ENCODE peak calls at places on chromosomes 4 and X, in nine cellular contexts. Z, S, U, O, G, I, X, D and Y are unnamed samples.

GRCh38 chr4:152385551-152385950 is 150.3 kb downstream of the FBXW7 start:
- DNase-seq in Z (no peak), S (no peak), U (no peak), O (peak), G (no peak), I (no peak), X (no peak), D (no peak), Y (no peak)

GRCh38 chr4:85153221-85153620 is 186.7 kb upstream of the WDFY3 start:
- DNase-seq in Z (no peak), S (no peak), U (no peak), O (no peak), G (no peak), I (no peak), X (no peak), D (no peak), Y (no peak)

GRCh38 chr4:140724780-140725179 is 31.4 kb downstream of the TBC1D9 start:
- DNase-seq in Z (no peak), S (no peak), U (no peak), O (no peak), G (no peak), I (no peak), X (no peak), D (no peak), Y (no peak)

GRCh38 chr4:126995235-126995634 is 637.5 kb upstream of the INTU start:
- DNase-seq in Z (no peak), S (no peak), U (no peak), O (no peak), G (no peak), I (no peak), X (no peak), D (no peak), Y (no peak)

GRCh38 chr4:25535278-25535677 is 120.4 kb upstream of the SLC34A2 start:
- DNase-seq in Z (no peak), S (no peak), U (no peak), O (no peak), G (no peak), I (no peak), X (no peak), D (no peak), Y (no peak)

GRCh38 chrX:17846045-17846444 is 15.1 kb downstream of the RAI2 start:
- DNase-seq in Z (no peak), S (no peak), U (no peak), O (no peak), G (no peak), I (no peak), X (no peak), D (no peak), Y (peak)

GRCh38 chr4:108917255-108917654 is 154.4 kb upstream of the ETNPPL start:
- DNase-seq in Z (no peak), S (no peak), U (no peak), O (no peak), G (no peak), I (no peak), X (no peak), D (no peak), Y (no peak)

GRCh38 chr4:74279716-74280115 is 28.6 kb upstream of the EPGN start:
- DNase-seq in Z (no peak), S (no peak), U (no peak), O (no peak), G (no peak), I (no peak), X (no peak), D (no peak), Y (no peak)

GRCh38 chrX:20265726-20266681 is 705 bp downstream of the RPS6KA3 start:
- DNase-seq in Z (peak), S (peak), U (peak), O (no peak), G (no peak), I (peak), X (peak), D (no peak), Y (peak)

GRCh38 chr4:146342600-146343192 is 128.4 kb downstream of the REELD1 start:
- DNase-seq in Z (no peak), S (no peak), U (peak), O (peak), G (peak), I (peak), X (no peak), D (no peak), Y (no peak)

GRCh38 chrX:122219226-122219625 is 964.9 kb upstream of the GRIA3 start:
- DNase-seq in Z (no peak), S (no peak), U (no peak), O (no peak), G (no peak), I (no peak), X (no peak), D (no peak), Y (peak)

GRCh38 chr4:75634281-75634680 is 4.0 kb upstream of the CDKL2 start:
- DNase-seq in Z (peak), S (no peak), U (no peak), O (peak), G (peak), I (no peak), X (no peak), D (no peak), Y (peak)

DNA sequence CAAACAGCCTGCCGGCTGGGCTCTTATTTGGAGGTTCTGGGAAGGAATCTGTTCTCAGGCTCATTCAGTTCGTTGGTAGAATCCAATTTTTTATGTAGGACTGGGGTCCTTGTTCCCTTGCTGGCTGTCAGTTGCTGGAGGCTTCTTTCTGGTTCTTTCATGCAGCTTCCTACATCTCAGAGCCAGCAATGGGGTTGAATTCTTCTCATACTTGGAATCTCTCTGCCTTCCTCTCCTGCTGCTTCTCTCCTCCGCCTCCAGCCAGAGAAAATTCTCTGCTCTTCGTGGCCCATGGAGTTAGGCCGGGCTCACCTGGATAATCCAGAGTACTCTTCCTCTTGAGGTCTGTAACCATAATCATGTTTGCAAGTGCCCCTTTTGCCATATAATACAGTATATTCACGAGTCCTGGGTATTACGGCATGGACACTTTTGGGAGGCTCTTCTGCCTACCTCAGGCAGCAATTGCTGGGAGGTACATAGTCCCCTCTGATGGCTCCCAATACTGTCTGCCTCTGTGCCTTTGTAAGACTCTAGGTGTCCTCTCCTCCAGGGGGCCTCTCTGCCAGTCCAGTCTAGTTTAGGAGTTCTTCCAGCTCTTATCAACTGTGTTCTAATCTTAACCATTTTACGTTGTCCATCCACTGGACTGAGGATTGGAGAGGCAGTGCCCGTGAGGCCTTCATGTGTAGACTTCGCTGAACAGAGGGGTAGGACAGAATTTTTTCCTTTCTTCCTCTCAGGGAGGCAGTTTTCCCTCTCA is 2.2 kb downstream of the TRMT44 start:
- DNase-seq in Z (no peak), S (no peak), U (no peak), O (no peak), G (no peak), I (no peak), X (no peak), D (no peak), Y (no peak)
- H3K4me3 ChIP-seq in Z (no peak), S (peak), U (no peak), O (no peak), G (no peak), I (no peak), X (no peak), D (no peak), Y (peak)

GRCh38 chr4:145178740-145179139 is 1.6 kb downstream of the OTUD4 start:
- DNase-seq in Z (no peak), S (no peak), U (peak), O (no peak), G (peak), I (no peak), X (no peak), D (no peak), Y (peak)

GRCh38 chr4:145181091-145181501 is 707 bp upstream of the OTUD4 start:
- DNase-seq in Z (no peak), S (no peak), U (no peak), O (no peak), G (no peak), I (no peak), X (no peak), D (no peak), Y (no peak)

GRCh38 chr4:145180298-145181090 is at the start of gene OTUD4:
- DNase-seq in Z (peak), S (peak), U (peak), O (peak), G (peak), I (peak), X (peak), D (peak), Y (peak)

GRCh38 chr4:145177906-145178538 is 2.4 kb downstream of the OTUD4 start:
- DNase-seq in Z (no peak), S (no peak), U (peak), O (peak), G (peak), I (no peak), X (no peak), D (no peak), Y (peak)

DNA sequence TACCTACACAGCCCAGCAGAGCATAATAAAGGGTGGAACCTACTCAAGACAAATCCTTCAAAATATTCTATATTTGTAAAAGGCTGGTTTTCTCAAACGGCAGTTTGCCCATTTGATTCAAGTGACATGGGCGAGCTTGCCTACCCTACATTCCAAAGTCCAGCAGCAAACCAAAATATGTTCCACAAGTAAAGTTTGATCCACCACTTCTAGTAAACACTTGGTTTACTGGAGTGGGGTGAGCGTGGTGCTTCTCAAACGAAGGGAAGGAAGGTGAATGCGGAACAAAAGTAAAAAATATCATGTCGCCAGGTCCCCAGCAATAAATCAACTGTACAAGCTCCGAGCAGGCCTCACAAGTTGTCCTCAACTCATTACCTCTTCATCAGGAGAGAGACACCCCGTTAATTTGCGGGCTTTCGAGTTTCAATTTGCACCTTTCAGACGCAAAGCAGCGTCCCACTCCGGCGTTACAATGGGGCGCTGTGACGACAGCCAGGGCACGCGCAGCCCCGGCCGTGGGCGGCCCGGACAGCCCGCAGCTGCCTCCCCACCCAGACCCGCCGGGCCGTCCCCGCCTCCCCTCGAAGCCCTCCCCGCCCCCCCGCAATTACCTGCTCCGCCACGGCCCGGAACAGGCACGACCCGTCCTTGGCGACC is 1.1 kb downstream of the OTUD4 start:
- DNase-seq in Z (peak), S (peak), U (peak), O (peak), G (peak), I (peak), X (peak), D (no peak), Y (peak)
- H3K4me3 ChIP-seq in Z (peak), S (peak), U (peak), O (peak), G (peak), I (peak), X (peak), D (peak), Y (peak)

GRCh38 chr4:69831270-69831627 is 28.7 kb downstream of the SULT1E1 start:
- DNase-seq in Z (no peak), S (no peak), U (no peak), O (no peak), G (no peak), I (no peak), X (no peak), D (no peak), Y (no peak)
- H3K4me3 ChIP-seq in Z (no peak), S (peak), U (peak), O (no peak), G (no peak), I (no peak), X (no peak), D (no peak), Y (no peak)

DNA sequence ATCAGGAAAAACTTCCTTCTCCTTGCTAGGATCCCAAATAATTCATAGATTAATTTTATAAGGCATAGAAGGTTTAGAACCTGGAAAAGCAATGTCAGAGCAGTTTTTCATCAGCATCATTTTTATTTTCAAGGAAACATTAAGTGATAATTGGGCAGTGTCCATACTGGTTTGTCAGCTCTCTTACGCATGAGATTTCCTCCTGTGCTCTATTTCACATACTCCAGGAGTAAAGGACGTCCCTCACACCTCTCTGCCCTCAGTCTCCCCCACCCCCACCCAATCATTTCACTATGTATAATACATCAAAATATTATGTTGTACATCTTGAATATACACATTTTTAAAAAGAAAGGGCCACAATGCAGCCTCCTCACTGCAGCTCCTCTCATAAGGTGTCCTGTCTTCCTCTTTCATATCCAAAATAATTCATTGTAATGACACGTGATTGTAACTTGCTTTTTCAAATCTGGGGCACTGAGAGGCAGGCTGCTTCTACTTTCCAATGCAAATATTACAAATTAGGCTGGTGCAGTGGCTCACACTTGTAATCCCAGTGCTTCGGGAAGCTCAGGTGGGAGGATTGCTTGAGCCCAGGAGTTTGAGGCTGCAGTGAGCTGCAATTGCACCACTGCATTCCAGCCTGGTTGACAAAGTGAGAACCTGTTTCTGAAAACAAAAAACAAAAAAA is 34.4 kb downstream of the ARHGEF38 start:
- DNase-seq in Z (no peak), S (no peak), U (no peak), O (no peak), G (no peak), I (no peak), X (no peak), D (no peak), Y (no peak)
- H3K4me3 ChIP-seq in Z (no peak), S (no peak), U (no peak), O (no peak), G (no peak), I (no peak), X (no peak), D (no peak), Y (no peak)

GRCh38 chrX:44344687-44345086 is 1.2 kb upstream of the EFHC2 start:
- DNase-seq in Z (no peak), S (no peak), U (no peak), O (no peak), G (no peak), I (no peak), X (no peak), D (no peak), Y (no peak)

GRCh38 chrX:44342866-44343265 is 606 bp downstream of the EFHC2 start:
- DNase-seq in Z (no peak), S (no peak), U (no peak), O (no peak), G (no peak), I (no peak), X (no peak), D (no peak), Y (no peak)

GRCh38 chrX:44343412-44343942 is at the start of gene EFHC2:
- DNase-seq in Z (peak), S (peak), U (no peak), O (no peak), G (peak), I (peak), X (peak), D (no peak), Y (no peak)

GRCh38 chrX:44338361-44338760 is 5.1 kb downstream of the EFHC2 start:
- DNase-seq in Z (no peak), S (no peak), U (no peak), O (no peak), G (no peak), I (no peak), X (no peak), D (no peak), Y (no peak)

GRCh38 chrX:44344194-44344593 is 722 bp upstream of the EFHC2 start:
- DNase-seq in Z (no peak), S (peak), U (no peak), O (no peak), G (no peak), I (no peak), X (no peak), D (no peak), Y (no peak)
- H3K4me3 ChIP-seq in Z (no peak), S (peak), U (peak), O (no peak), G (no peak), I (peak), X (no peak), D (peak), Y (no peak)